ENCODE peak calls at places on chromosome 20, in eight cellular contexts. E, V, C, Y, O, N, X and Q are unnamed samples.

GRCh38 chr20:16072220-16072619 is 501.0 kb downstream of the KIF16B start:
- DNase-seq in V (no peak), C (no peak), X (no peak), Y (no peak), O (no peak), E (no peak), N (no peak), Q (no peak)

GRCh38 chr20:23661002-23661429 is 23.3 kb upstream of the CST3 start:
- DNase-seq in Y (no peak), E (no peak), O (no peak), X (no peak), V (no peak), N (no peak), C (no peak), Q (no peak)

GRCh38 chr20:53652090-53652858 is 58.6 kb upstream of the ZNF217 start:
- DNase-seq in O (peak), V (no peak), C (no peak), Y (no peak), N (no peak), E (no peak), X (no peak), Q (peak)

GRCh38 chr20:59938221-59938620 is 1.9 kb downstream of the PPP1R3D start:
- DNase-seq in C (no peak), V (peak), E (no peak), Y (no peak), N (no peak), X (peak), O (peak), Q (no peak)

GRCh38 chr20:36527331-36528125 is 13.8 kb upstream of the MYL9 start:
- DNase-seq in O (no peak), C (no peak), Y (no peak), X (no peak), N (peak), V (no peak), E (no peak), Q (peak)

GRCh38 chr20:46698788-46699187 is 9.5 kb upstream of the TP53RK start:
- DNase-seq in Y (no peak), X (peak), E (no peak), N (no peak), C (no peak), V (no peak), O (no peak), Q (no peak)

GRCh38 chr20:51388756-51389542 is 153.6 kb downstream of the NFATC2 start:
- DNase-seq in X (peak), O (no peak), C (no peak), E (no peak), V (no peak), N (no peak), Y (no peak), Q (no peak)

GRCh38 chr20:22921595-22922421 is 113.3 kb upstream of the SSTR4 start:
- DNase-seq in V (peak), O (peak), Y (no peak), C (no peak), E (no peak), X (peak), N (no peak), Q (no peak)

GRCh38 chr20:16581241-16581640 is 8.0 kb upstream of the KIF16B start:
- DNase-seq in E (no peak), N (no peak), C (no peak), X (no peak), O (no peak), V (no peak), Y (no peak), Q (no peak)

GRCh38 chr20:51554538-51555165 is 12.1 kb upstream of the NFATC2 start:
- DNase-seq in V (peak), E (no peak), O (peak), N (no peak), Y (no peak), X (peak), C (no peak), Q (no peak)

GRCh38 chr20:48008850-48009535 is 223.7 kb upstream of the SULF2 start:
- DNase-seq in V (no peak), N (no peak), E (no peak), O (peak), X (no peak), C (no peak), Y (no peak), Q (no peak)

GRCh38 chr20:38162878-38163875 is 1.9 kb downstream of the TGM2 start:
- DNase-seq in N (no peak), O (no peak), X (no peak), Y (no peak), C (no peak), E (no peak), V (no peak), Q (no peak)

GRCh38 chr20:22698443-22698842 is 114.1 kb upstream of the FOXA2 start:
- DNase-seq in V (peak), E (no peak), N (no peak), X (peak), O (no peak), C (no peak), Y (no peak), Q (no peak)

GRCh38 chr20:36613974-36614373 is 8.4 kb downstream of the RAB5IF start:
- DNase-seq in O (no peak), N (peak), C (no peak), Y (no peak), E (no peak), X (peak), V (peak), Q (no peak)

GRCh38 chr20:58310291-58310782 is 822 bp downstream of the RAB22A start:
- DNase-seq in V (peak), Y (no peak), C (no peak), X (peak), E (no peak), N (no peak), O (peak), Q (peak)

GRCh38 chr20:61447950-61448349 is 195.9 kb downstream of the CDH4 start:
- DNase-seq in E (no peak), O (no peak), Y (no peak), C (no peak), X (no peak), N (no peak), V (no peak), Q (no peak)

GRCh38 chr20:41166201-41167117 is 29.1 kb downstream of the PLCG1 start:
- DNase-seq in N (no peak), O (no peak), V (no peak), X (no peak), E (peak), C (no peak), Y (no peak), Q (no peak)

GRCh38 chr20:50728981-50729874 is 2.2 kb upstream of the PARD6B start:
- DNase-seq in C (no peak), X (peak), O (no peak), E (no peak), V (peak), Y (no peak), N (no peak), Q (no peak)

GRCh38 chr20:43650997-43651525 is 15.9 kb upstream of the MYBL2 start:
- DNase-seq in V (no peak), N (no peak), E (no peak), X (no peak), C (no peak), Y (no peak), O (no peak), Q (no peak)

GRCh38 chr20:64254156-64254555 is 1.4 kb upstream of the PCMTD2 start:
- DNase-seq in N (no peak), Y (no peak), X (no peak), C (no peak), E (no peak), O (no peak), V (no peak), Q (no peak)

GRCh38 chr20:21705466-21706344 is at the start of gene PAX1:
- DNase-seq in C (no peak), Y (peak), N (no peak), O (no peak), E (no peak), V (no peak), X (no peak), Q (no peak)

GRCh38 chr20:46173652-46174468 is 55.7 kb downstream of the CD40 start:
- DNase-seq in E (no peak), V (no peak), X (no peak), C (no peak), N (no peak), Y (no peak), O (no peak), Q (no peak)

GRCh38 chr20:62476074-62476838 is 461 bp upstream of the GATA5 start:
- DNase-seq in Y (no peak), X (no peak), E (no peak), N (no peak), O (no peak), V (no peak), C (no peak), Q (no peak)

GRCh38 chr20:62480318-62480717 is 4.5 kb upstream of the GATA5 start:
- DNase-seq in N (no peak), X (no peak), O (no peak), E (no peak), C (no peak), V (no peak), Y (no peak), Q (no peak)

GRCh38 chr20:62479218-62479617 is 3.4 kb upstream of the GATA5 start:
- DNase-seq in Y (no peak), N (no peak), O (no peak), X (no peak), C (no peak), V (no peak), E (no peak), Q (no peak)

GRCh38 chr20:62475819-62476073 is at the start of gene GATA5:
- DNase-seq in C (no peak), Y (no peak), E (no peak), V (no peak), N (no peak), X (no peak), O (no peak), Q (no peak)

DNA sequence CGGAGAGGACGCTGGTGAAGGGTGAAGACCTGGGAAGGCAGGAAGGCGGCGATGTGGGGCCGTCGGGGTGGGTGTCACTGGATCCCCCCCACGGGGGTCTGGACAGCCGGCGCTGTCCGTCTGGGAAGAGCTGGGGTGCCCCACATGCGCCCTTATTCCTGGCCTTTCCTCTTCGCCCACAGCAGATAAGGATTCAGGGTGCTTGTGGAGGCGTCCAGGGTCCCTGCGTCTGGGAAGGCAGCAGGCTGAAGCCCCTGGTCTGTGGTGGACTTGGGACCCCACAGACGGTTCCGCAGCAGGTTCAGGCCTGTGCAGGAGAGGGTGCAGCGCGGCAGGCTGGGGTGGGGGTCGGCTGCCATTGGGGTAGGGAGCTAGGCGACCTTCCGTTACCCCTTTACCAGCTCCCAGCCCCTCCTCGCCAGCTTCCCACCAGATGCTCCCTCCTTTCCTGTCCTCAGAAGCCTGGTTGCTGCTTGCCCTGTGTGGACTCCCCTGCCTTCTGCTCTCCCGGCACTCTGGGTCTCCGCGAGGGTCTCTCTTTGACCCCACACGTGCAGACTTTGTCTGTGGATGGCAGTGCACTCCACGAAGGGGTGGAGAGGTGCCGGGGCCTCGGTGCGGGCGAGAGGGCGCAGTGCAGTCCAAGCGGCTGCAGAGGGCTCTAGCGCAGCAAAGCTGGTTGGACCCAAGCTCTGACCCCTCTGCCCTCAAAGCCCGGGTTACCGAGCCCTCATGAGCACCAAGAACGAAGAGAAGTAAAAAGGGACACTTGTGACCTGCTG is 2.1 kb upstream of the GATA5 start:
- DNase-seq in N (no peak), X (no peak), Y (no peak), O (no peak), C (no peak), V (no peak), E (no peak), Q (no peak)
- TF ChIP-seq CTCF in N (no peak), X (peak), Y (no peak), O (no peak), C (no peak), V (no peak), E (no peak), Q (no peak)

DNA sequence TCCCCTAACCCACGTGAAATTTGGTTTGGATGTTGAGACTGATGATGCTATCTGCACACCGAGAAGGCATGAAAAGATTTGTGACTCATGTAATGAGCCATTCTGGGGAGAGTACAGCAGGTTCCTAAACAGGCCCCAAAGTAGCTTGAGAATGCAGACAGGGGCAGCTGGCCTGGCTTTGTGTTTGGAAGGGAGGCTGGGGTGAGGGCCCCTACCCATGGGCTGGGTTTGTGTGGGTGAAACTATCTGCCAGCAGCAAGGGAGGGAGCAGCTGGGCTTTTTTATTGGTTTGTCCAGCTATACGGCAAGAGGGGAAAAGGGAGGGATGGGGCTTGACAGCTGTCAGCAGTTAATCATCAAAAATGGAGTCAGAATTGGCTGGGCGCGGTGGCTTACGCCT is 87.0 kb upstream of the RNF24 start:
- DNase-seq in V (peak), C (no peak), N (no peak), E (no peak), O (peak), Y (no peak), X (peak), Q (no peak)
- TF ChIP-seq CTCF in V (no peak), C (no peak), N (no peak), E (no peak), O (no peak), Y (no peak), X (no peak), Q (no peak)

GRCh38 chr20:25504366-25505135 is 80.8 kb downstream of the NINL start:
- DNase-seq in X (no peak), C (no peak), Y (no peak), O (no peak), N (no peak), E (no peak), V (no peak), Q (no peak)
- TF ChIP-seq CTCF in X (no peak), C (no peak), Y (no peak), O (no peak), N (no peak), E (no peak), V (no peak), Q (no peak)

DNA sequence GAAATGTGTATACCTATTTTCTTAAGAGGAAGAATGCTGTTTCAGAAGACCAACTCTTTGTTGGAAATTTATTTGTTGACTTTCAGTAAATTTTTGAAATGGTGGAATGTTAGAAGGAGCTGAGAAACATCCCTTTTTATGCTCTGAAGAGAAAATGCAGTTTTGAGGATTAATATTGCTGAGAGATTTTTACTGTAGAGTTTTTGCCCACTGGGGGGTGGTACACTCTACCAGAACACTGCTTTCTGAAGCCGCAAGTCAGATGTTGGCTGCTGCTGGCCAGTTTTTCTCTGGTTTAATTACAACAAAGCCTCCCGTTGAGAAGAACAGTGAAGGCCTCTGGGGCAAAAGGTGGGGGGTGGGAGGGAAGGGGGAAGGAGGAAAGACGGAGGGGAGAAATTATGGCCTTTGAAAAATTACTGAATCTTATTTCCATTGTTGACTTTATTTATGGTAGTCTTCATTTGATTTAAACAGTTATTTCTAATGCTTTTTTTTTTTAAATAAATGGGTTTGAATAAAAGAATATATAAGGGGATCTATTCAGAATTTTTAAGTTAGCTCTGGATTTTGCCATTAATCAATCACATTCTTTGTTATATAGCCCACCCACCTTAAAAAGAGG is 3.0 kb downstream of the FLRT3 start:
- DNase-seq in E (no peak), Y (no peak), N (peak), O (peak), C (no peak), V (peak), X (peak), Q (no peak)
- TF ChIP-seq CTCF in E (peak), Y (no peak), N (no peak), O (peak), C (peak), V (peak), X (peak), Q (no peak)

DNA sequence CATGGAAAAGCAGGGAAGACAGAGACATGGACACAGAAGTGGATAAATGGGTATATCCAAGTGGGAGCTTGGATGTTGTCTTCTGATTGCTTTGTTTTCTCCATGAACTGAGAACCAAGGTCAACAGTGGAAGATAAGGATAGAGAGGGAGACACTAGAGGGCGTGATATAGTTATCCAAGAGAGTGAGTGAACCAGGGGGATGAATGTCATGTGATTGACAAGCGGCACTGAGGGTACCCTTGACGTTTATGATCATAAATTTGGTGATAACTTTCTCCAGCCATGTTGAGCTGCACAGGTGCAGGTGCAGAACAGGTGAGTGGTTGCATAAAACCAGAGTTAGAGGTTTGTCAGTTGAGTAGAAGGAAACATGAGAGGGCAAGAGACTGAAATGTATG is 20.7 kb downstream of the EBF4 start:
- DNase-seq in E (no peak), N (no peak), C (no peak), X (peak), Y (no peak), V (peak), O (no peak), Q (peak)
- TF ChIP-seq CTCF in E (no peak), N (no peak), C (no peak), X (peak), Y (no peak), V (peak), O (no peak), Q (peak)

GRCh38 chr20:235891-236290 is 8.8 kb downstream of the DEFB129 start:
- DNase-seq in X (peak), V (peak), Y (no peak), N (no peak), E (no peak), O (no peak), C (no peak), Q (no peak)
- TF ChIP-seq CTCF in X (peak), V (peak), Y (no peak), N (no peak), E (no peak), O (no peak), C (no peak), Q (no peak)

DNA sequence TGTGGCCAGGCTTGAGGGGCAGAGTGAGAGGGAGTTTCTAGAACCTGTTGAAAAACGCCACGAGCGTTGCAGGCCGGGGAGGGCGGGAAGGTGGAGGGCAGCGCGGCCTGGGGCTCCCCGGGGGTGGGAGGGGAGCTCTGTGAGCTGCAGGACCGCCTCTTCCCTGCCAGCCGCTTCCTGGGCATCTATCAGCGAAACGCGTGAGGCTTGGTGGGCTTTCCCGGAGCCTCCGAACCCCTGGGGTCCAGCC is 633 bp upstream of the BHLHE23 start:
- DNase-seq in O (no peak), C (no peak), Y (no peak), N (no peak), E (no peak), V (no peak), X (no peak), Q (no peak)
- TF ChIP-seq CTCF in O (no peak), C (no peak), Y (no peak), N (no peak), E (no peak), V (no peak), X (no peak), Q (no peak)

DNA sequence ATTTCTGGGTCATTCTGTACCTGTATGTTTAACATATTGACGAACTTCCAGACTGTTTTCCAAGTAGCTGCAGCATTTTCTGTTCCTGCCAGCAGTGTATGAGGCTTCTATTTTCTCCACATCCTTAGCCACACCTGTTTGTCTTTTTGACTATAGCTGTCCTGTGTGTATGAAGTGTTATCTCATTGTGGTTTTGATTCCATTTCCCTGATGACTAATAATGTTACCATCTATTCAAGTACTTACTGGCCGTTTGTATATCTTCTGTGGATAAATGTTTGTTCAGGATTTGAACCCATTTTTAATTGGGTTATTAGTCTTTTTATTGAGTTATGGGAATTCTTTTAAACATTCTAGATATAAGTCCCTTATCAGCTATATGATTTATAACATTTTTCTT is 95.2 kb downstream of the JAG1 start:
- DNase-seq in E (no peak), N (no peak), O (peak), V (peak), Y (no peak), C (no peak), X (peak), Q (no peak)
- TF ChIP-seq CTCF in E (no peak), N (no peak), O (no peak), V (no peak), Y (no peak), C (no peak), X (no peak), Q (no peak)

GRCh38 chr20:5786930-5787826 is 37.0 kb downstream of the SHLD1 start:
- DNase-seq in N (no peak), C (no peak), Y (no peak), O (peak), E (no peak), V (peak), X (peak), Q (no peak)
- TF ChIP-seq CTCF in N (no peak), C (no peak), Y (no peak), O (no peak), E (no peak), V (no peak), X (peak), Q (no peak)